ENCODE peak calls at places on chromosomes 4 and X, in four cellular contexts. B, J, N and P are unnamed samples.
A peak's percentile ranks its signal among the peaks of the same experiment; 100 is the strongest.

GRCh38 chr4:76199664-76200211 is 13.9 kb downstream of the SCARB2 start:
- DNase-seq in J (peak; percentile 31), B (no peak), N (no peak), P (no peak)

GRCh38 chr4:135098061-135098460 is 896.5 kb upstream of the PABPC4L start:
- DNase-seq in J (no peak), B (no peak), N (no peak), P (no peak)

GRCh38 chrX:88425739-88426138 is 321.3 kb upstream of the CPXCR1 start:
- DNase-seq in N (no peak), B (no peak), J (no peak), P (peak; percentile 18)

GRCh38 chrX:19846995-19847790 is 40.2 kb downstream of the SH3KBP1 start:
- DNase-seq in B (peak; percentile 3), J (peak; percentile 89), N (peak; percentile 57), P (no peak)

GRCh38 chr4:120922390-120923200 is at the start of gene PRDM5:
- DNase-seq in J (peak; percentile 40), N (no peak), B (peak; percentile 30), P (no peak)

GRCh38 chrX:1392376-1393130 is 640 bp upstream of the SLC25A6 start:
- DNase-seq in N (peak; percentile 75), B (peak; percentile 56), J (peak; percentile 52), P (no peak)

GRCh38 chrX:10156199-10157031 is at the start of gene CLCN4:
- DNase-seq in J (no peak), N (no peak), B (peak; percentile 59), P (peak; percentile 67)

GRCh38 chr4:20017439-20017838 is 234.3 kb upstream of the SLIT2 start:
- DNase-seq in N (no peak), J (no peak), B (no peak), P (no peak)

GRCh38 chrX:17441965-17442364 is 67.0 kb downstream of the NHS start:
- DNase-seq in J (peak; percentile 74), B (no peak), N (no peak), P (no peak)

GRCh38 chrX:97597954-97598353 is 714.2 kb downstream of the RPA4 start:
- DNase-seq in J (no peak), B (no peak), N (no peak), P (no peak)

DNA sequence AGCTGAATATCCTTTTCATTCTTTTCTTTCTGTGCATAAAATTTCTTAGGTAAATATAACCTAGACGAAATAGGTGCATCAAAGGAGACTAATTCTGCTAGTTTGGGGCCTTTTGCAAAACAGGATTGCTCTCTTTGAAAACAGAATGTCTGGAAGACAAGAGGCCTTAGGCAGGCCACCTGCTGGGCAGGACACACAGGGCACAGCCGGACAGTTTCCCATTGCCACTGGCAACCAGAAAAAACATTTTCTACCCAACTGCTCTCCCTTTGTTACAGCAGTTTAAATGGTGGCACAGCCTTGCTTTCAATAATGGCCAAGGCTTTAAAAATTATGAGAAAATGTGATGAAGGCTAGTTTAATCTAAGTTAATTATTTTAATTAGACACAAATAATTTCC is 600.5 kb downstream of the SPRY1 start:
- DNase-seq in J (no peak), B (no peak), N (no peak), P (peak; percentile 3)
- TF ChIP-seq MAZ in J (no peak), B (no peak), N (no peak), P (no peak)

GRCh38 chr4:38860788-38861424 is 4.3 kb upstream of the TLR6 start:
- DNase-seq in B (peak; percentile 42), N (peak; percentile 86), J (peak; percentile 26), P (peak; percentile 66)
- TF ChIP-seq MAZ in B (no peak), N (no peak), J (no peak), P (no peak)

GRCh38 chr4:10371869-10372471 is 85.3 kb downstream of the ZNF518B start:
- DNase-seq in N (peak; percentile 73), B (no peak), J (peak; percentile 2), P (no peak)
- TF ChIP-seq MAZ in N (peak; percentile 31), B (no peak), J (no peak), P (no peak)

GRCh38 chr4:41957634-41958033 is 22.4 kb downstream of the TMEM33 start:
- DNase-seq in N (peak; percentile 63), B (peak; percentile 11), J (peak; percentile 5), P (peak; percentile 27)
- TF ChIP-seq MAZ in N (no peak), B (no peak), J (no peak), P (no peak)

DNA sequence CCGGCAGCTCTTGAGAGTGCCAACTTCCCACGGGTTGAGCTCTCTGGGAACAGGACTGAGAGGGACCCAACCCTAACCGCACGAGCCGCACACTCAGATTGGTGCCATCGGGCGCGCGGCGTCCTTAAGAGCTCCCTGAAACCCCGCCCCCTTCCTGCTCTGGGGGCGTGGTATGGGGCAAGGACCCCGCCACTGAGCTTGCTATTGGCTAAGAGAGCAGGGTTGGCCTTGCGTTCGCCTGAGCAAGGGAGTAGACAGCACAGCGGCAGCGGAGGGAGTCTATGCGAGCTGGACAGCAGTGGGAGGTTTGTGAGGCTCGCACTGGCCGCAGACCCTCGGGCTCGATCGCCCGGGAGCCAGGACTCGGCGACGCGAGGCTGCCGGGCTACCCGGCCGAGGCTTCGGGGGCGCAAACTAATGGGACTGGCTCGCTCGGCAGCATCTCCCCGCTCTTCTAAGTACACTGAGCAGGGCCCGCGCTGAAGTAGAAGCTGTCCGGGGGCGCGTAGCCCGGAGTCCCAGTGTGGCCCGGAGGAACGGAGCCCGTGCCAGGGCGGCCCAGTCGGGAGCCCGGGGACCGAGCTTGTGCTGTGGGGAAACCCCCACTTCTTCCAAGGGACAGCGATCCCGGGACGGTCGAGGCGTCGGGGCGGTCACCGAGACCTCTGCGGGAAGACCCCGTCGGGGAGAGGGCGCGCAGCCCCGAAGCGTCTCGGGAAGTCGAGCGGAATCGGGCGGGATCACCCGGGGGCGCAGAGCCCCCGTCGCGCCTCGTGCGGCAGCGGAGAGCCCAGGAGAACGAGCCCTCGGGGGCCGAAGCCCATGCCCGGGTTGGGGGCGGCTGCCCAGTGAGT is at the start of gene EFNB1:
- DNase-seq in B (peak; percentile 80), J (peak; percentile 96), N (peak; percentile 86), P (peak; percentile 86)
- TF ChIP-seq MAZ in B (no peak), J (peak; percentile 41), N (no peak), P (no peak)

DNA sequence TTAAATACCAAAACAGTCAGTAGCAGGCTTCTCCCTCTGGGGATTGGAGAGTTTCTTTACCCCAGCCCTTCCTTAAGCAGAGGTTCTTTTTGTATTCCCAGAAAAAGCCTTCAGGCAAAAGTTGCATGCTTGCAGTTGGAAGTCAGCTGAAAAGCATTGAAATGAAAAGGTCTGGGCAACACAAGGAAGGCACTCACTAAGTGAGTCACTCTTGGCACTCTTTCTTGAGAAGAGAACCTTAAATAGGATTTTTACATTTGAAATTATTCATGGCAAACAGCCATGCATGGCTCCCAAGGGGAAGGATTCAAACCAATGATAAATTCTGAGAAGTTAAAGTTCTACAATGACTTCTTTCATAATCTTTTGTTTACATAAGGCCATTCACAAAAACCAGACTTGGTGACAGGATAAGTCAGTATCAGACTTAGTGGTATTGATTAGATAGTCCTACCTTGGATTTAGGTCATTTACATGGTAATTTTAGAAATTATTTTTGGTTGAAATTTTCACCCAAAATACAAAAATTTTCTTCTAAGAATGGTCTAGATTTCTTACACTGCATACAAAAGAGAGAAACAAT is 2068.9 kb downstream of the PCDH7 start:
- DNase-seq in B (no peak), N (no peak), J (no peak), P (no peak)
- TF ChIP-seq MAZ in B (no peak), N (no peak), J (no peak), P (no peak)